ENCODE peak calls at places on chromosomes 6 and 20, in four cellular contexts. C is ascending aorta, W is sigmoid colon, I is dorsolateral prefrontal cortex. L is an unnamed sample.

GRCh38 chr6:31651602-31652191 is 764 bp downstream of the BAG6 start:
- DNase-seq in C (no peak), W (peak; percentile 91), I (no peak), L (peak; percentile 92)

GRCh38 chr6:141726158-141726557 is 406.6 kb upstream of the GJE1 start:
- DNase-seq in C (no peak), W (no peak), I (no peak), L (no peak)

GRCh38 chr20:51747182-51747911 is 20.8 kb downstream of the ATP9A start:
- DNase-seq in C (no peak), W (no peak), I (no peak), L (no peak)

GRCh38 chr6:34235605-34236422 is 859 bp upstream of the HMGA1 start:
- DNase-seq in C (no peak), W (peak; percentile 78), I (peak; percentile 33), L (no peak)

GRCh38 chr6:9200712-9201111 is 765.4 kb upstream of the SLC35B3 start:
- DNase-seq in C (no peak), W (no peak), I (no peak), L (no peak)

GRCh38 chr6:168045706-168046620 is 33.0 kb downstream of the FRMD1 start:
- DNase-seq in C (no peak), W (peak; percentile 62), I (peak; percentile 20), L (no peak)

GRCh38 chr20:2509794-2510193 is 1.1 kb upstream of the ZNF343 start:
- DNase-seq in C (no peak), W (no peak), I (no peak), L (no peak)

GRCh38 chr20:1888796-1889463 is 6.3 kb upstream of the SIRPA start:
- DNase-seq in C (no peak), W (peak; percentile 71), I (no peak), L (no peak)

GRCh38 chr20:58700823-58701222 is 8.2 kb downstream of the NPEPL1 start:
- DNase-seq in C (no peak), W (peak; percentile 57), I (no peak), L (peak; percentile 69)

GRCh38 chr20:58702859-58703648 is 10.5 kb downstream of the NPEPL1 start:
- DNase-seq in C (no peak), W (peak; percentile 53), I (no peak), L (no peak)

GRCh38 chr20:58700121-58700780 is 7.7 kb downstream of the NPEPL1 start:
- DNase-seq in C (no peak), W (peak; percentile 51), I (no peak), L (peak; percentile 70)

GRCh38 chr20:58702161-58702510 is 9.5 kb downstream of the NPEPL1 start:
- DNase-seq in C (no peak), W (peak; percentile 34), I (no peak), L (no peak)

GRCh38 chr20:58701431-58702160 is 9.0 kb downstream of the NPEPL1 start:
- DNase-seq in C (no peak), W (peak; percentile 60), I (no peak), L (peak; percentile 59)
- H3K27ac ChIP-seq in C (no peak overlapping the region), W (no peak overlapping the region), I (no peak overlapping the region), L (no peak overlapping the region)

DNA sequence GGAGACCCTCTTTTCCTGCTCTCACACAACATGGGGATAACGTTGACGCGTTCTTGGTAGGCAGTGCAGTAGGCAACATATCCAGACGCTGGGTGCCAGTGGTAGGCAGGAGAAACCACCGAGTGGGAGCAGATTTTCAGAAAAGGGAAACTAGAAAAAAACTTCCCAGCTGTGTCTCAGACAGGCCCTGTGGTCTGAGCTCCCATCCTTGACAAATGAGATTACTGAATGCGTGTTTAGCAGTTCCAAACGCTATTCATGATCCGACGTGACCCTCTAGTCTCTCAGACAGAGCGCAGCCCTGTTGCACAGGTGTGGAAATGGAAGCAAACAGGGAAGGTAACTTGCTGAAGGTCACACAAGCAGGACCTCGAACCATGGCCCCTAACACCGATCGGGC is 83.9 kb upstream of the DUSP22 start:
- DNase-seq in C (no peak), W (no peak), I (no peak), L (no peak)
- H3K4me3 ChIP-seq in C (no peak overlapping the region), W (no peak overlapping the region), I (no peak overlapping the region), L (no peak overlapping the region)

DNA sequence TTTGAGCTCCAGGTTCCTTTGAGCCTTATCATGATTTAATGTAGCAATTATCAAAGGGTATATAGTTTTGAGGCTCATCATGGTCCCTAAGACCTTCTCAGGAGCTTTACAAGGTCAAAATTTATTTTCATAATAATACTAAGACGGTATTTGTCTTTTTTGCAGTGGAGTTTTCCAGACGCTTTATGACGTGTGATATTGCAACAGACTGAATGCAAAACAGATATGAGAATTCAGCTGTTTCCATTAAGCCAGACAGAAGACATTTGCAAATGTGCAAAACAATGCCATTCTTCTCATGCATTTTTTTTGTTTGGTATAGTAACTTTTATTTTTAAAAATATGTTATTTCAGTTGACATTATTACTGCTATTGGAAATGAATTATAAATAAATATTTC is 24.7 kb upstream of the CNKSR3 start:
- DNase-seq in C (no peak), W (no peak), I (no peak), L (no peak)
- TF ChIP-seq CTCF in C (no peak), W (no peak), I (no peak), L (no peak)

DNA sequence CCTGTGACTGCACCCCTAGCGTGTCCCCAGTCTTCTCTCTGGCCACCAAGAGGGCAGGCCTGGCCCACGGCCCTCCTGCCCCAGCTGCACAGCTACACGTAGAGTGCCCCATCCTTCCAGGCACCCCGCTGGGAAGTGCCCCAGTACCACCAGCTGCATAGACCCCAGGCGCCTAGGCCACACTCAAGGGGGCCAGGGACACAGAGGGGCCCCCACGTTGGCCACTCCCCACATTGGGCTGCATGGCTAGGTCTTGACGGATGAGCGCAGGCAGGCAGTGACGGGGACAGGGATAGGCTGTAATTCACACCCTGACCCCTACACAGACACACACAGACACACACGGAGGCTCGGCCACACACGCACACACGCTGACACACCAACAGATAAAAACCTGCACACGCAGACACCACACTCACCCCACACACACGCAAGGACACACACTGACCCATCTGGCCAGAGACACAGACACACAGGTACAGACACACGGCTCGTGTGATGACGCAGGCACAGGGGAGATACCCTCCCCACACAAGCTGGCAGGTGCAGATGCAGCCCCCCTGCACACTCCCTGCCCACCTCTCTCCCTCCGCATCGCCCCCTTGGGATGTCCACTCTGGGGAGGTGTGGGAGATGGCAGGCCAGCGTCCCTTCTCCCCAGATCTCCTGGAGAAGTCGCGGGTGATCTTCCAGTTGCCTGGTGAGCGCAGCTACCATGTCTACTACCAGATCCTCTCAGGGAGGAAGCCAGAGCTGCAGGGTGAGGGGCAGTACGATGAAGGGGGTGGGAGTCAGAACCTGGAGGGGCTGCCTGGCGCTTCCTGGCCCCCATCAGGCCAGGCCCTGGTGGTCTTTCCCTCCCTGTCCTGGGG is 30.0 kb downstream of the MYH7B start:
- DNase-seq in C (no peak), W (no peak), I (no peak), L (no peak)
- H3K27ac ChIP-seq in C (no peak overlapping the region), W (no peak overlapping the region), I (no peak overlapping the region), L (no peak overlapping the region)

DNA sequence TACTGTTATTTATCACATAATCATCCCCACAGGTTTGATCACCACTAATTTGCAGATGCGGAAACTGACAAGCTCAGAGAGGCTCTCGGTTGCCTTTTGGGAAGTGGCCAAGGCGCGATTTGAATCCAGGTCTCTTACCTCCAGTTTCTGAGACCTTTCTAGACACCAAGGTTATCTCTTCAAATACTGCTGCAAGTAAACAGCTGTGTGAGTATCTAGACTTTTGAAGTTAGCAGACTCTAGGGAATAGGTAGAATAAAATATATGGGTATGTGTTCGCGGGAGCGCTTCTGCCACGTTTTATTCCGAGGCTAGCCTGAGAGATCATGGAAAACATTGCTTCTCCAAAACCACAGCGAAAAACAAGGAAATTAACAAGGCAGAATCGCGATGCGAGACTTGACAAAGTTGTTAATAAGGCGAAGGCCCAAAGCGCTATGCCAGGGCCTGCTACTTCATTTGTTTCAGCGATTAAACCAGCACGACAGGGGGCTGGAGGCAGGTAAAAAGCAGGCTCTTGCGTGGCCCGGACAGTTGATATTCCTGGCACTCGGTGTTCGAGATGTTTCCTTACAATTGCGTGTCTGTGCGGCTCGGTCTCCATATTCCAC is 1.8 kb upstream of the JARID2 start:
- DNase-seq in C (no peak), W (no peak), I (no peak), L (no peak)
- H3K4me3 ChIP-seq in C (peak overlapping the region; percentile 95), W (peak overlapping the region; percentile 80), I (peak overlapping the region; percentile 91), L (peak overlapping the region; percentile 86)

GRCh38 chr6:43369174-43370002 is at the start of gene ZNF318:
- DNase-seq in C (peak; percentile 85), W (peak; percentile 98), I (peak; percentile 96), L (peak; percentile 96)
- TF ChIP-seq CTCF in C (no peak), W (no peak), I (no peak), L (no peak)

L was measured in coronary artery.